ENCODE peak calls at places on chromosomes 2 and 18, in five cellular contexts. One of them, this sample, is unnamed.

GRCh38 chr2:128264881-128265607 is 53.6 kb downstream of the HS6ST1 start:
- ATAC-seq in upper lobe of right lung: no peak
- ATAC-seq in lower lobe of right lung: no peak
- ATAC-seq in left cardiac atrium: no peak
- ATAC-seq in activated CD4-positive, alpha-beta T cell treated with anti-CD3 and anti-CD28 coated beads for 36 hours: no peak
- ATAC-seq in this sample: no peak

GRCh38 chr2:99471635-99472326 is 18.0 kb downstream of the REV1 start:
- ATAC-seq in lower lobe of right lung: no peak
- ATAC-seq in activated CD4-positive, alpha-beta T cell treated with anti-CD3 and anti-CD28 coated beads for 36 hours: no peak
- ATAC-seq in left cardiac atrium: no peak
- ATAC-seq in upper lobe of right lung: no peak
- ATAC-seq in this sample: peak; percentile 34

GRCh38 chr18:58990720-58991119 is 126.0 kb downstream of the ZNF532 start:
- ATAC-seq in left cardiac atrium: peak; percentile 19
- ATAC-seq in lower lobe of right lung: no peak
- ATAC-seq in activated CD4-positive, alpha-beta T cell treated with anti-CD3 and anti-CD28 coated beads for 36 hours: no peak
- ATAC-seq in upper lobe of right lung: no peak
- ATAC-seq in this sample: peak; percentile 18

GRCh38 chr18:473687-474265 is 26.7 kb downstream of the COLEC12 start:
- ATAC-seq in activated CD4-positive, alpha-beta T cell treated with anti-CD3 and anti-CD28 coated beads for 36 hours: no peak
- ATAC-seq in left cardiac atrium: no peak
- ATAC-seq in lower lobe of right lung: no peak
- ATAC-seq in upper lobe of right lung: no peak
- ATAC-seq in this sample: no peak

GRCh38 chr2:234074751-234075520 is 24.4 kb downstream of the SPP2 start:
- ATAC-seq in upper lobe of right lung: peak; percentile 34
- ATAC-seq in activated CD4-positive, alpha-beta T cell treated with anti-CD3 and anti-CD28 coated beads for 36 hours: no peak
- ATAC-seq in lower lobe of right lung: no peak
- ATAC-seq in left cardiac atrium: no peak
- ATAC-seq in this sample: no peak

GRCh38 chr2:232576995-232577394 is 26.5 kb downstream of the EIF4E2 start:
- ATAC-seq in lower lobe of right lung: no peak
- ATAC-seq in left cardiac atrium: no peak
- ATAC-seq in upper lobe of right lung: no peak
- ATAC-seq in activated CD4-positive, alpha-beta T cell treated with anti-CD3 and anti-CD28 coated beads for 36 hours: no peak
- ATAC-seq in this sample: no peak

GRCh38 chr2:85212846-85213245 is 79.7 kb downstream of the TCF7L1 start:
- ATAC-seq in lower lobe of right lung: no peak
- ATAC-seq in upper lobe of right lung: no peak
- ATAC-seq in left cardiac atrium: no peak
- ATAC-seq in activated CD4-positive, alpha-beta T cell treated with anti-CD3 and anti-CD28 coated beads for 36 hours: no peak
- ATAC-seq in this sample: no peak

GRCh38 chr18:3015203-3015590 is 2.3 kb upstream of the LPIN2 start:
- ATAC-seq in activated CD4-positive, alpha-beta T cell treated with anti-CD3 and anti-CD28 coated beads for 36 hours: no peak
- ATAC-seq in lower lobe of right lung: peak; percentile 51
- ATAC-seq in upper lobe of right lung: peak; percentile 16
- ATAC-seq in left cardiac atrium: no peak
- ATAC-seq in this sample: no peak

GRCh38 chr2:46876741-46877384 is 38.7 kb downstream of the MCFD2 start:
- ATAC-seq in activated CD4-positive, alpha-beta T cell treated with anti-CD3 and anti-CD28 coated beads for 36 hours: peak; percentile 52
- ATAC-seq in left cardiac atrium: peak; percentile 34
- ATAC-seq in lower lobe of right lung: peak; percentile 69
- ATAC-seq in upper lobe of right lung: peak; percentile 75
- ATAC-seq in this sample: peak; percentile 53

GRCh38 chr2:60413819-60414178 is 139.7 kb downstream of the BCL11A start:
- ATAC-seq in lower lobe of right lung: no peak
- ATAC-seq in upper lobe of right lung: no peak
- ATAC-seq in left cardiac atrium: no peak
- ATAC-seq in activated CD4-positive, alpha-beta T cell treated with anti-CD3 and anti-CD28 coated beads for 36 hours: no peak
- ATAC-seq in this sample: no peak

GRCh38 chr18:39622431-39622830 is 2056.8 kb upstream of the CELF4 start:
- ATAC-seq in left cardiac atrium: no peak
- ATAC-seq in activated CD4-positive, alpha-beta T cell treated with anti-CD3 and anti-CD28 coated beads for 36 hours: no peak
- ATAC-seq in upper lobe of right lung: no peak
- ATAC-seq in lower lobe of right lung: no peak
- ATAC-seq in this sample: no peak

GRCh38 chr2:64401501-64401880 is 52.5 kb upstream of the LGALSL start:
- ATAC-seq in lower lobe of right lung: peak; percentile 72
- ATAC-seq in activated CD4-positive, alpha-beta T cell treated with anti-CD3 and anti-CD28 coated beads for 36 hours: no peak
- ATAC-seq in left cardiac atrium: no peak
- ATAC-seq in upper lobe of right lung: peak; percentile 56
- ATAC-seq in this sample: peak; percentile 34

GRCh38 chr2:127137741-127138140 is 30.8 kb upstream of the BIN1 start:
- ATAC-seq in activated CD4-positive, alpha-beta T cell treated with anti-CD3 and anti-CD28 coated beads for 36 hours: no peak
- ATAC-seq in left cardiac atrium: no peak
- ATAC-seq in upper lobe of right lung: no peak
- ATAC-seq in lower lobe of right lung: no peak
- ATAC-seq in this sample: no peak

GRCh38 chr2:226048625-226049024 is 649.1 kb downstream of the NYAP2 start:
- ATAC-seq in activated CD4-positive, alpha-beta T cell treated with anti-CD3 and anti-CD28 coated beads for 36 hours: no peak
- ATAC-seq in left cardiac atrium: no peak
- ATAC-seq in upper lobe of right lung: peak; percentile 36
- ATAC-seq in lower lobe of right lung: peak; percentile 53
- ATAC-seq in this sample: no peak

GRCh38 chr2:50649626-50650397 is 382.1 kb downstream of the NRXN1 start:
- ATAC-seq in activated CD4-positive, alpha-beta T cell treated with anti-CD3 and anti-CD28 coated beads for 36 hours: no peak
- ATAC-seq in lower lobe of right lung: no peak
- ATAC-seq in left cardiac atrium: no peak
- ATAC-seq in upper lobe of right lung: no peak
- ATAC-seq in this sample: no peak

GRCh38 chr18:75201936-75202335 is 7.0 kb downstream of the PTGR3 start:
- ATAC-seq in left cardiac atrium: no peak
- ATAC-seq in upper lobe of right lung: no peak
- ATAC-seq in lower lobe of right lung: no peak
- ATAC-seq in activated CD4-positive, alpha-beta T cell treated with anti-CD3 and anti-CD28 coated beads for 36 hours: no peak
- ATAC-seq in this sample: no peak

GRCh38 chr2:29000481-29000880 is 19.4 kb downstream of the TOGARAM2 start:
- ATAC-seq in lower lobe of right lung: peak; percentile 89
- ATAC-seq in left cardiac atrium: peak; percentile 61
- ATAC-seq in activated CD4-positive, alpha-beta T cell treated with anti-CD3 and anti-CD28 coated beads for 36 hours: peak; percentile 75
- ATAC-seq in upper lobe of right lung: peak; percentile 94
- ATAC-seq in this sample: peak; percentile 50

GRCh38 chr2:177914247-177914646 is 158.3 kb downstream of the PDE11A start:
- ATAC-seq in left cardiac atrium: no peak
- ATAC-seq in upper lobe of right lung: no peak
- ATAC-seq in activated CD4-positive, alpha-beta T cell treated with anti-CD3 and anti-CD28 coated beads for 36 hours: no peak
- ATAC-seq in lower lobe of right lung: no peak
- ATAC-seq in this sample: no peak

GRCh38 chr2:205934443-205934842 is 151.5 kb downstream of the INO80D start:
- ATAC-seq in lower lobe of right lung: no peak
- ATAC-seq in left cardiac atrium: no peak
- ATAC-seq in activated CD4-positive, alpha-beta T cell treated with anti-CD3 and anti-CD28 coated beads for 36 hours: no peak
- ATAC-seq in upper lobe of right lung: no peak
- ATAC-seq in this sample: no peak

GRCh38 chr2:2503864-2504418 is 172.9 kb upstream of the MYT1L start:
- ATAC-seq in activated CD4-positive, alpha-beta T cell treated with anti-CD3 and anti-CD28 coated beads for 36 hours: no peak
- ATAC-seq in upper lobe of right lung: no peak
- ATAC-seq in left cardiac atrium: peak; percentile 41
- ATAC-seq in lower lobe of right lung: no peak
- ATAC-seq in this sample: no peak

GRCh38 chr18:73696171-73696570 is 451.5 kb downstream of the FBXO15 start:
- ATAC-seq in activated CD4-positive, alpha-beta T cell treated with anti-CD3 and anti-CD28 coated beads for 36 hours: no peak
- ATAC-seq in left cardiac atrium: no peak
- ATAC-seq in lower lobe of right lung: no peak
- ATAC-seq in upper lobe of right lung: no peak
- ATAC-seq in this sample: no peak

GRCh38 chr2:237449193-237449797 is 35.3 kb upstream of the COL6A3 start:
- ATAC-seq in upper lobe of right lung: peak; percentile 49
- ATAC-seq in lower lobe of right lung: peak; percentile 62
- ATAC-seq in left cardiac atrium: peak; percentile 89
- ATAC-seq in activated CD4-positive, alpha-beta T cell treated with anti-CD3 and anti-CD28 coated beads for 36 hours: no peak
- ATAC-seq in this sample: no peak

GRCh38 chr18:26719909-26720308 is 145.6 kb downstream of the AQP4 start:
- ATAC-seq in activated CD4-positive, alpha-beta T cell treated with anti-CD3 and anti-CD28 coated beads for 36 hours: no peak
- ATAC-seq in lower lobe of right lung: no peak
- ATAC-seq in upper lobe of right lung: peak; percentile 76
- ATAC-seq in left cardiac atrium: no peak
- ATAC-seq in this sample: peak; percentile 25

GRCh38 chr2:61763605-61764034 is 90.2 kb downstream of the FAM161A start:
- ATAC-seq in upper lobe of right lung: peak; percentile 76
- ATAC-seq in activated CD4-positive, alpha-beta T cell treated with anti-CD3 and anti-CD28 coated beads for 36 hours: peak; percentile 3
- ATAC-seq in left cardiac atrium: peak; percentile 83
- ATAC-seq in lower lobe of right lung: peak; percentile 89
- ATAC-seq in this sample: peak; percentile 67

GRCh38 chr18:68721681-68722583 is 7.0 kb upstream of the TMX3 start:
- ATAC-seq in activated CD4-positive, alpha-beta T cell treated with anti-CD3 and anti-CD28 coated beads for 36 hours: peak; percentile 91
- ATAC-seq in lower lobe of right lung: peak; percentile 49
- ATAC-seq in upper lobe of right lung: no peak
- ATAC-seq in left cardiac atrium: peak; percentile 30
- ATAC-seq in this sample: no peak

GRCh38 chr2:36700311-36700710 is 3.8 kb downstream of the VIT start:
- ATAC-seq in upper lobe of right lung: no peak
- ATAC-seq in lower lobe of right lung: no peak
- ATAC-seq in left cardiac atrium: no peak
- ATAC-seq in activated CD4-positive, alpha-beta T cell treated with anti-CD3 and anti-CD28 coated beads for 36 hours: no peak
- ATAC-seq in this sample: no peak

GRCh38 chr2:173415663-173416469 is 61.2 kb downstream of the CDCA7 start:
- ATAC-seq in lower lobe of right lung: no peak
- ATAC-seq in left cardiac atrium: no peak
- ATAC-seq in upper lobe of right lung: no peak
- ATAC-seq in activated CD4-positive, alpha-beta T cell treated with anti-CD3 and anti-CD28 coated beads for 36 hours: no peak
- ATAC-seq in this sample: no peak

GRCh38 chr2:105426626-105427292 is 27.9 kb upstream of the FHL2 start:
- ATAC-seq in lower lobe of right lung: no peak
- ATAC-seq in upper lobe of right lung: no peak
- ATAC-seq in left cardiac atrium: no peak
- ATAC-seq in activated CD4-positive, alpha-beta T cell treated with anti-CD3 and anti-CD28 coated beads for 36 hours: peak; percentile 49
- ATAC-seq in this sample: no peak

GRCh38 chr2:96533292-96534073 is 3.1 kb upstream of the ARID5A start:
- ATAC-seq in activated CD4-positive, alpha-beta T cell treated with anti-CD3 and anti-CD28 coated beads for 36 hours: no peak
- ATAC-seq in upper lobe of right lung: peak; percentile 14
- ATAC-seq in left cardiac atrium: peak; percentile 15
- ATAC-seq in lower lobe of right lung: no peak
- ATAC-seq in this sample: no peak

GRCh38 chr2:30765876-30766470 is 41.3 kb downstream of the CAPN13 start:
- ATAC-seq in left cardiac atrium: no peak
- ATAC-seq in activated CD4-positive, alpha-beta T cell treated with anti-CD3 and anti-CD28 coated beads for 36 hours: no peak
- ATAC-seq in lower lobe of right lung: no peak
- ATAC-seq in upper lobe of right lung: no peak
- ATAC-seq in this sample: no peak

GRCh38 chr18:57781128-57781463 is 22.0 kb downstream of the ATP8B1 start:
- ATAC-seq in activated CD4-positive, alpha-beta T cell treated with anti-CD3 and anti-CD28 coated beads for 36 hours: no peak
- ATAC-seq in lower lobe of right lung: no peak
- ATAC-seq in upper lobe of right lung: no peak
- ATAC-seq in left cardiac atrium: peak; percentile 60
- ATAC-seq in this sample: no peak

GRCh38 chr2:128809256-128809636 is 490.6 kb upstream of the HS6ST1 start:
- ATAC-seq in left cardiac atrium: peak; percentile 15
- ATAC-seq in upper lobe of right lung: no peak
- ATAC-seq in lower lobe of right lung: no peak
- ATAC-seq in activated CD4-positive, alpha-beta T cell treated with anti-CD3 and anti-CD28 coated beads for 36 hours: no peak
- ATAC-seq in this sample: peak; percentile 65

GRCh38 chr2:138874251-138874650 is 94.1 kb upstream of the NXPH2 start:
- ATAC-seq in upper lobe of right lung: no peak
- ATAC-seq in lower lobe of right lung: no peak
- ATAC-seq in left cardiac atrium: no peak
- ATAC-seq in activated CD4-positive, alpha-beta T cell treated with anti-CD3 and anti-CD28 coated beads for 36 hours: no peak
- ATAC-seq in this sample: no peak

GRCh38 chr2:46655551-46656436 is 176.4 kb downstream of the TMEM247 start:
- ATAC-seq in lower lobe of right lung: peak; percentile 53
- ATAC-seq in activated CD4-positive, alpha-beta T cell treated with anti-CD3 and anti-CD28 coated beads for 36 hours: no peak
- ATAC-seq in upper lobe of right lung: peak; percentile 4
- ATAC-seq in left cardiac atrium: peak; percentile 31
- ATAC-seq in this sample: peak; percentile 35

GRCh38 chr18:30492552-30493129 is 549.9 kb downstream of the DSC3 start:
- ATAC-seq in activated CD4-positive, alpha-beta T cell treated with anti-CD3 and anti-CD28 coated beads for 36 hours: peak; percentile 51
- ATAC-seq in left cardiac atrium: no peak
- ATAC-seq in lower lobe of right lung: no peak
- ATAC-seq in upper lobe of right lung: no peak
- ATAC-seq in this sample: no peak

GRCh38 chr18:34993289-34993688 is 47.9 kb upstream of the MAPRE2 start:
- ATAC-seq in lower lobe of right lung: no peak
- ATAC-seq in activated CD4-positive, alpha-beta T cell treated with anti-CD3 and anti-CD28 coated beads for 36 hours: peak; percentile 87
- ATAC-seq in upper lobe of right lung: no peak
- ATAC-seq in left cardiac atrium: no peak
- ATAC-seq in this sample: peak; percentile 91